ENCODE peak calls at places on chromosomes 12 and 14, in ten cellular contexts. M, K, T, Y, I, Q, H, D, P and F are unnamed samples.

GRCh38 chr12:96210376-96211055 is 16.3 kb downstream of the ELK3 start:
- DNase-seq in M (no peak), K (peak), T (no peak), Y (no peak), I (no peak), Q (no peak), H (no peak), D (no peak), P (peak), F (no peak)

GRCh38 chr12:116916122-116916521 is 5.4 kb downstream of the FBXW8 start:
- DNase-seq in M (peak), K (no peak), T (no peak), Y (peak), I (no peak), Q (no peak), H (no peak), D (no peak), P (no peak), F (no peak)

GRCh38 chr14:83196235-83196634 is 1662.6 kb upstream of the SEL1L start:
- DNase-seq in M (no peak), K (no peak), T (no peak), Y (no peak), I (no peak), Q (no peak), H (no peak), D (no peak), P (no peak), F (no peak)

GRCh38 chr14:72291908-72292688 is 359.9 kb downstream of the RGS6 start:
- DNase-seq in M (no peak), K (peak), T (peak), Y (peak), I (no peak), Q (no peak), H (no peak), D (peak), P (no peak), F (peak)

GRCh38 chr12:31215521-31216232 is 110.3 kb downstream of the SINHCAF start:
- DNase-seq in M (no peak), K (no peak), T (no peak), Y (no peak), I (no peak), Q (peak), H (no peak), D (no peak), P (no peak), F (no peak)

GRCh38 chr12:116160196-116160595 is 117.3 kb downstream of the MED13L start:
- DNase-seq in M (peak), K (no peak), T (no peak), Y (no peak), I (no peak), Q (no peak), H (no peak), D (no peak), P (no peak), F (no peak)

GRCh38 chr12:126156806-126157574 is 1091.8 kb downstream of the AACS start:
- DNase-seq in M (no peak), K (no peak), T (no peak), Y (peak), I (no peak), Q (no peak), H (no peak), D (no peak), P (no peak), F (no peak)

GRCh38 chr12:104494816-104495158 is 38.0 kb downstream of the CHST11 start:
- DNase-seq in M (peak), K (peak), T (peak), Y (no peak), I (no peak), Q (no peak), H (no peak), D (no peak), P (no peak), F (no peak)

GRCh38 chr14:96592591-96593388 is 90.6 kb downstream of the PAPOLA start:
- DNase-seq in M (no peak), K (peak), T (no peak), Y (no peak), I (peak), Q (peak), H (no peak), D (peak), P (no peak), F (no peak)

GRCh38 chr12:131087991-131088700 is 134.4 kb downstream of the ADGRD1 start:
- DNase-seq in M (no peak), K (no peak), T (no peak), Y (no peak), I (peak), Q (no peak), H (peak), D (no peak), P (peak), F (no peak)

GRCh38 chr14:92252291-92252690 is 70.7 kb upstream of the SLC24A4 start:
- DNase-seq in M (no peak), K (no peak), T (no peak), Y (no peak), I (no peak), Q (no peak), H (no peak), D (no peak), P (no peak), F (no peak)

GRCh38 chr14:35341454-35342159 is 49.4 kb downstream of the PSMA6 start:
- DNase-seq in M (peak), K (no peak), T (no peak), Y (peak), I (peak), Q (peak), H (peak), D (no peak), P (peak), F (no peak)
- H3K4me3 ChIP-seq in M (no peak), K (no peak), T (no peak), Y (no peak), I (peak), Q (peak), H (no peak), D (no peak), P (peak), F (peak)

GRCh38 chr14:24315243-24315806 is 4.0 kb downstream of the LTB4R start:
- DNase-seq in M (no peak), K (no peak), T (no peak), Y (no peak), I (no peak), Q (no peak), H (peak), D (no peak), P (no peak), F (no peak)
- H3K4me3 ChIP-seq in M (no peak), K (no peak), T (no peak), Y (no peak), I (no peak), Q (peak), H (no peak), D (no peak), P (no peak), F (no peak)

DNA sequence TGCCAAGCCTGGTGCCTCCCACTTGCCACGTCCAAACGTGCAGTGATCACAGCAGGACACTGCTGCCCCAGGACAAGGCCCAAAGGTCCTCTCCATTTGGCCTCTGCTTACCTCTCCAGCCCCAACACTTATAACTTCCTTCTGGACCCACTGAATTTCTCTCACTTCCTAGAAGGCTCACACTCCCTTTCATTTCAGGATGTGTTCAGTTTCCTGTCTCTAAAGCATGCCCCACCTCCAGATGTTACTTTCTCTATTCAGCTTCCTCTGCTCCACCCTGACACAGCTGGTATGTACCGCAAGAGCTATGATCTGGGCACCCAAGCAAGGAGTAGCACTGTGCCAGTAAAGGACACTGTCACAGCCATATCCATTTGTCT is 33.0 kb downstream of the CDKL1 start:
- DNase-seq in M (peak), K (peak), T (peak), Y (no peak), I (no peak), Q (no peak), H (no peak), D (no peak), P (no peak), F (no peak)
- H3K4me3 ChIP-seq in M (no peak), K (peak), T (peak), Y (no peak), I (peak), Q (peak), H (no peak), D (no peak), P (peak), F (no peak)

GRCh38 chr12:1204581-1205121 is 213.6 kb downstream of the ERC1 start:
- DNase-seq in M (peak), K (peak), T (peak), Y (no peak), I (no peak), Q (no peak), H (no peak), D (no peak), P (no peak), F (no peak)
- H3K4me3 ChIP-seq in M (no peak), K (peak), T (peak), Y (no peak), I (peak), Q (peak), H (peak), D (no peak), P (peak), F (peak)